ENCODE peak calls at places on chromosomes 11 and 22, in nine cellular contexts. G is OCI-LY7; Z is stimulated activated CD4-positive, alpha-beta T cell treated with anti-CD3 and anti-CD28 coated beads, Interleukin-2, amount 100 ng/mL, for 48 hours; D is naive thymus-derived CD8-positive, alpha-beta T cell; L is ovary; O is EH; V is effector memory CD8-positive, alpha-beta T cell; R is T-helper 17 cell; Y is activated effector memory CD4-positive, alpha-beta T cell treated with Interleukin-2 at 50 U/mL for 16 hours. U is an unnamed sample.
A peak's percentile ranks its signal among the peaks of the same experiment; 100 is the strongest.

GRCh38 chr11:131754671-131755070 is 384.3 kb downstream of the NTM start:
- DNase-seq in R (no peak), L (no peak), O (peak; percentile 61), D (no peak), V (no peak), Y (no peak), Z (no peak), G (no peak), U (no peak)

GRCh38 chr22:30396871-30397655 is at the start of gene SEC14L2:
- DNase-seq in R (peak; percentile 39), Z (peak; percentile 60), L (peak; percentile 68), O (peak; percentile 67), V (peak; percentile 26), G (no peak), Y (peak; percentile 29), D (peak; percentile 54), U (peak; percentile 82)

GRCh38 chr11:34609850-34610249 is 11.0 kb upstream of the EHF start:
- DNase-seq in Y (no peak), V (no peak), Z (no peak), D (no peak), L (no peak), G (no peak), O (no peak), R (no peak), U (no peak)

GRCh38 chr11:75700940-75701339 is 16.7 kb upstream of the MOGAT2 start:
- DNase-seq in Z (no peak), L (no peak), O (no peak), Y (no peak), D (no peak), V (no peak), G (no peak), R (no peak), U (no peak)

GRCh38 chr11:124891390-124891861 is 6.2 kb downstream of the ROBO4 start:
- DNase-seq in L (peak; percentile 19), D (no peak), V (no peak), Z (no peak), Y (no peak), R (no peak), O (no peak), G (no peak), U (no peak)

GRCh38 chr11:116062526-116063171 is 558.4 kb upstream of the CADM1 start:
- DNase-seq in D (no peak), L (no peak), Y (no peak), O (no peak), R (no peak), G (peak; percentile 28), Z (no peak), V (no peak), U (no peak)

GRCh38 chr11:132042296-132042695 is 671.9 kb downstream of the NTM start:
- DNase-seq in O (no peak), R (no peak), Z (no peak), L (no peak), Y (no peak), G (no peak), V (no peak), D (no peak), U (no peak)

GRCh38 chr11:44946268-44946667 is 4.4 kb downstream of the TP53I11 start:
- DNase-seq in D (no peak), O (no peak), G (no peak), R (no peak), L (no peak), V (no peak), Y (no peak), Z (no peak), U (peak; percentile 34)

GRCh38 chr22:38135133-38135706 is 24.7 kb upstream of the BAIAP2L2 start:
- DNase-seq in G (no peak), V (no peak), Y (no peak), R (no peak), D (no peak), L (no peak), Z (no peak), O (peak; percentile 94), U (no peak)

GRCh38 chr11:79953629-79954028 is 512.8 kb upstream of the TENM4 start:
- DNase-seq in D (no peak), Y (no peak), V (no peak), L (no peak), O (no peak), G (no peak), R (no peak), Z (no peak), U (no peak)

GRCh38 chr11:68741536-68741935 is 9.8 kb downstream of the TESMIN start:
- DNase-seq in D (no peak), Y (no peak), G (no peak), O (peak; percentile 15), Z (no peak), L (no peak), R (no peak), V (no peak), U (no peak)

GRCh38 chr11:108873305-108873704 is 208.4 kb downstream of the DDX10 start:
- DNase-seq in V (no peak), Y (no peak), L (no peak), Z (no peak), G (no peak), O (peak; percentile 81), R (no peak), D (no peak), U (no peak)

GRCh38 chr22:44684506-44685383 is 17.3 kb upstream of the PRR5 start:
- DNase-seq in G (peak; percentile 71), R (peak; percentile 80), Y (peak; percentile 77), D (peak; percentile 83), V (peak; percentile 85), L (peak; percentile 73), O (peak; percentile 98), Z (peak; percentile 83), U (peak; percentile 74)

GRCh38 chr11:27471588-27472397 is 797 bp downstream of the LGR4 start:
- DNase-seq in G (no peak), D (peak; percentile 26), R (no peak), Z (peak; percentile 5), O (peak; percentile 28), V (no peak), L (peak; percentile 58), Y (no peak), U (peak; percentile 70)

GRCh38 chr22:48417143-48418070 is 1410.3 kb downstream of the BRD1 start:
- DNase-seq in R (no peak), L (no peak), Y (no peak), O (no peak), V (no peak), G (no peak), Z (no peak), D (no peak), U (no peak)

GRCh38 chr11:75583710-75584658 is 21.9 kb downstream of the SERPINH1 start:
- DNase-seq in Y (no peak), Z (no peak), R (no peak), D (no peak), O (peak; percentile 68), G (no peak), L (peak; percentile 82), V (no peak), U (peak; percentile 73)

GRCh38 chr22:47275479-47276218 is 513.2 kb downstream of the TBC1D22A start:
- DNase-seq in O (peak; percentile 16), G (no peak), Z (no peak), L (no peak), Y (no peak), D (no peak), V (no peak), R (no peak), U (peak; percentile 19)

GRCh38 chr11:58301576-58301975 is 33.5 kb upstream of the OR10W1 start:
- DNase-seq in Z (no peak), O (peak; percentile 91), D (no peak), R (no peak), Y (no peak), L (no peak), V (no peak), G (no peak), U (no peak)

GRCh38 chr11:86574493-86575207 is 97.8 kb downstream of the ME3 start:
- DNase-seq in Y (no peak), V (no peak), O (peak; percentile 60), R (no peak), D (no peak), Z (no peak), G (no peak), L (no peak), U (no peak)

GRCh38 chr11:14358729-14359439 is at the start of gene RRAS2:
- DNase-seq in Z (peak; percentile 73), R (peak; percentile 66), L (peak; percentile 84), G (no peak), V (peak; percentile 72), Y (peak; percentile 68), O (peak; percentile 82), D (peak; percentile 83), U (peak; percentile 80)

GRCh38 chr11:103923473-103923931 is 112.9 kb upstream of the DDI1 start:
- DNase-seq in Y (no peak), L (no peak), R (no peak), D (no peak), G (no peak), O (peak; percentile 47), Z (no peak), V (no peak), U (no peak)

GRCh38 chr11:27820249-27820648 is 120.0 kb upstream of the BDNF start:
- DNase-seq in D (no peak), R (no peak), Z (no peak), Y (no peak), L (no peak), O (peak; percentile 71), V (no peak), G (no peak), U (no peak)

GRCh38 chr11:70477607-70478006 is 79.3 kb downstream of the CTTN start:
- DNase-seq in V (no peak), Z (no peak), Y (no peak), R (no peak), L (no peak), D (no peak), G (no peak), O (no peak), U (no peak)

GRCh38 chr22:20652582-20652981 is 121.3 kb upstream of the SERPIND1 start:
- DNase-seq in Z (no peak), D (no peak), L (no peak), Y (no peak), O (no peak), V (no peak), R (no peak), G (no peak), U (no peak)

GRCh38 chr22:23236440-23237139 is 56.3 kb downstream of the BCR start:
- DNase-seq in V (no peak), L (peak; percentile 16), Z (no peak), Y (no peak), R (no peak), O (no peak), G (no peak), D (no peak), U (peak; percentile 64)

GRCh38 chr11:126352934-126353801 is 2.3 kb upstream of the ST3GAL4 start:
- DNase-seq in G (peak; percentile 63), D (no peak), R (no peak), Z (no peak), L (no peak), V (no peak), O (peak; percentile 77), Y (no peak), U (no peak)

GRCh38 chr11:16873289-16873688 is 134.8 kb downstream of the C11orf58 start:
- DNase-seq in G (no peak), L (no peak), R (no peak), D (no peak), V (no peak), Z (no peak), O (peak; percentile 16), Y (no peak), U (no peak)

GRCh38 chr11:113547739-113548138 is 72.5 kb upstream of the DRD2 start:
- DNase-seq in D (no peak), O (no peak), R (no peak), Z (no peak), V (no peak), Y (no peak), G (no peak), L (no peak), U (no peak)

GRCh38 chr22:23106906-23107367 is 34.9 kb downstream of the RSPH14 start:
- DNase-seq in Z (no peak), L (no peak), O (no peak), R (no peak), V (no peak), Y (no peak), D (no peak), G (no peak), U (peak; percentile 33)

GRCh38 chr11:133898031-133898769 is 52.9 kb upstream of the SPATA19 start:
- DNase-seq in Z (no peak), R (no peak), V (no peak), L (peak; percentile 2), O (no peak), G (no peak), D (no peak), Y (no peak), U (no peak)

GRCh38 chr22:36757608-36758220 is 18.2 kb downstream of the IFT27 start:
- DNase-seq in Z (peak; percentile 75), O (peak; percentile 75), V (peak; percentile 59), Y (peak; percentile 57), D (peak; percentile 59), L (peak; percentile 58), R (peak; percentile 68), G (peak; percentile 77), U (peak; percentile 79)

U was measured in thyroid gland.